ENCODE peak calls at places on chromosome 7, in ten cellular contexts. One of them, this sample, is unnamed.

GRCh38 chr7:55533050-55533728 is 39.1 kb downstream of the VOPP1 start:
- DNase-seq in H4: no peak
- DNase-seq in AG10803: peak
- DNase-seq in epithelial cell of esophagus: peak
- DNase-seq in pulmonary artery endothelial cell: no peak
- DNase-seq in NCI-H1436 treated with DMSO at 0.1 percent for 48 hours: no peak
- DNase-seq in NCI-H2081: no peak
- DNase-seq in CD8-positive, alpha-beta T cell: peak
- DNase-seq in NCI-H1105: no peak
- DNase-seq in Kasumi-1: peak
- DNase-seq in this sample: peak

GRCh38 chr7:155851892-155852291 is 39.6 kb upstream of the SHH start:
- DNase-seq in H4: no peak
- DNase-seq in Kasumi-1: no peak
- DNase-seq in CD8-positive, alpha-beta T cell: no peak
- DNase-seq in pulmonary artery endothelial cell: no peak
- DNase-seq in epithelial cell of esophagus: no peak
- DNase-seq in NCI-H2081: no peak
- DNase-seq in NCI-H1436 treated with DMSO at 0.1 percent for 48 hours: no peak
- DNase-seq in AG10803: no peak
- DNase-seq in NCI-H1105: no peak
- DNase-seq in this sample: no peak

GRCh38 chr7:129502708-129503685 is 666 bp downstream of the SMKR1 start:
- DNase-seq in H4: no peak
- DNase-seq in NCI-H1105: no peak
- DNase-seq in NCI-H1436 treated with DMSO at 0.1 percent for 48 hours: no peak
- DNase-seq in AG10803: no peak
- DNase-seq in epithelial cell of esophagus: no peak
- DNase-seq in pulmonary artery endothelial cell: no peak
- DNase-seq in Kasumi-1: no peak
- DNase-seq in NCI-H2081: no peak
- DNase-seq in CD8-positive, alpha-beta T cell: peak
- DNase-seq in this sample: no peak

GRCh38 chr7:118870187-118870586 is 645.7 kb downstream of the ANKRD7 start:
- DNase-seq in CD8-positive, alpha-beta T cell: peak
- DNase-seq in NCI-H2081: no peak
- DNase-seq in Kasumi-1: peak
- DNase-seq in H4: peak
- DNase-seq in AG10803: no peak
- DNase-seq in pulmonary artery endothelial cell: no peak
- DNase-seq in epithelial cell of esophagus: peak
- DNase-seq in NCI-H1105: no peak
- DNase-seq in NCI-H1436 treated with DMSO at 0.1 percent for 48 hours: no peak
- DNase-seq in this sample: peak

GRCh38 chr7:74583630-74584029 is 73.9 kb upstream of the GTF2I start:
- DNase-seq in NCI-H1105: no peak
- DNase-seq in H4: no peak
- DNase-seq in AG10803: no peak
- DNase-seq in CD8-positive, alpha-beta T cell: no peak
- DNase-seq in NCI-H1436 treated with DMSO at 0.1 percent for 48 hours: no peak
- DNase-seq in pulmonary artery endothelial cell: no peak
- DNase-seq in Kasumi-1: no peak
- DNase-seq in epithelial cell of esophagus: peak
- DNase-seq in NCI-H2081: no peak
- DNase-seq in this sample: no peak

GRCh38 chr7:75639071-75639892 is 99.5 kb downstream of the HIP1 start:
- DNase-seq in CD8-positive, alpha-beta T cell: peak
- DNase-seq in Kasumi-1: no peak
- DNase-seq in AG10803: peak
- DNase-seq in NCI-H1105: peak
- DNase-seq in H4: no peak
- DNase-seq in NCI-H1436 treated with DMSO at 0.1 percent for 48 hours: no peak
- DNase-seq in epithelial cell of esophagus: peak
- DNase-seq in NCI-H2081: peak
- DNase-seq in pulmonary artery endothelial cell: no peak
- DNase-seq in this sample: no peak

GRCh38 chr7:36652431-36652830 is 71.9 kb downstream of the AOAH start:
- DNase-seq in epithelial cell of esophagus: no peak
- DNase-seq in NCI-H1436 treated with DMSO at 0.1 percent for 48 hours: no peak
- DNase-seq in NCI-H1105: no peak
- DNase-seq in AG10803: no peak
- DNase-seq in H4: no peak
- DNase-seq in pulmonary artery endothelial cell: no peak
- DNase-seq in CD8-positive, alpha-beta T cell: no peak
- DNase-seq in Kasumi-1: no peak
- DNase-seq in NCI-H2081: no peak
- DNase-seq in this sample: no peak

GRCh38 chr7:123772652-123773051 is 23.8 kb upstream of the WASL start:
- DNase-seq in pulmonary artery endothelial cell: no peak
- DNase-seq in NCI-H1436 treated with DMSO at 0.1 percent for 48 hours: no peak
- DNase-seq in epithelial cell of esophagus: no peak
- DNase-seq in CD8-positive, alpha-beta T cell: no peak
- DNase-seq in AG10803: no peak
- DNase-seq in NCI-H2081: no peak
- DNase-seq in NCI-H1105: no peak
- DNase-seq in Kasumi-1: no peak
- DNase-seq in H4: no peak
- DNase-seq in this sample: no peak

GRCh38 chr7:33379891-33380525 is 250.6 kb downstream of the BBS9 start:
- DNase-seq in NCI-H1436 treated with DMSO at 0.1 percent for 48 hours: no peak
- DNase-seq in pulmonary artery endothelial cell: no peak
- DNase-seq in Kasumi-1: no peak
- DNase-seq in epithelial cell of esophagus: no peak
- DNase-seq in NCI-H2081: no peak
- DNase-seq in H4: no peak
- DNase-seq in NCI-H1105: no peak
- DNase-seq in CD8-positive, alpha-beta T cell: no peak
- DNase-seq in AG10803: no peak
- DNase-seq in this sample: no peak

GRCh38 chr7:151013728-151014497 is 10.4 kb downstream of the ATG9B start:
- DNase-seq in pulmonary artery endothelial cell: no peak
- DNase-seq in AG10803: peak
- DNase-seq in Kasumi-1: peak
- DNase-seq in epithelial cell of esophagus: peak
- DNase-seq in CD8-positive, alpha-beta T cell: peak
- DNase-seq in NCI-H2081: peak
- DNase-seq in H4: no peak
- DNase-seq in NCI-H1436 treated with DMSO at 0.1 percent for 48 hours: no peak
- DNase-seq in NCI-H1105: peak
- DNase-seq in this sample: no peak

GRCh38 chr7:22885824-22886255 is 63.2 kb upstream of the TOMM7 start:
- DNase-seq in NCI-H1436 treated with DMSO at 0.1 percent for 48 hours: no peak
- DNase-seq in epithelial cell of esophagus: peak
- DNase-seq in CD8-positive, alpha-beta T cell: peak
- DNase-seq in Kasumi-1: peak
- DNase-seq in NCI-H2081: peak
- DNase-seq in AG10803: peak
- DNase-seq in pulmonary artery endothelial cell: no peak
- DNase-seq in NCI-H1105: no peak
- DNase-seq in H4: no peak
- DNase-seq in this sample: peak

This sample was measured in AML-193.